ENCODE peak calls at places on chromosomes 3 and 15, in four cellular contexts. D, J, B and Y are unnamed samples.

GRCh38 chr3:27271890-27272289 is 97.3 kb downstream of the NEK10 start:
- DNase-seq in D (no peak), J (no peak), B (no peak), Y (no peak)

GRCh38 chr3:126540342-126540849 is 16.4 kb downstream of the CHST13 start:
- DNase-seq in D (peak; percentile 84), J (peak; percentile 92), B (peak; percentile 84), Y (peak; percentile 92)

GRCh38 chr3:14522768-14523167 is 17.4 kb downstream of the GRIP2 start:
- DNase-seq in D (no peak), J (no peak), B (no peak), Y (no peak)

GRCh38 chr3:64651791-64652241 is 36.0 kb downstream of the ADAMTS9 start:
- DNase-seq in D (no peak), J (peak; percentile 17), B (peak; percentile 22), Y (no peak)

GRCh38 chr15:70856884-70857546 is 3.1 kb upstream of the LARP6 start:
- DNase-seq in D (peak; percentile 91), J (peak; percentile 99), B (peak; percentile 99), Y (peak; percentile 91)

GRCh38 chr3:45688194-45688881 is 858 bp upstream of the SACM1L start:
- DNase-seq in D (no peak), J (no peak), B (no peak), Y (no peak)

GRCh38 chr3:127174284-127174683 is 18.6 kb upstream of the PRR23E start:
- DNase-seq in D (no peak), J (no peak), B (no peak), Y (no peak)

GRCh38 chr3:109553573-109554371 is 216.4 kb upstream of the DPPA4 start:
- DNase-seq in D (no peak), J (no peak), B (no peak), Y (no peak)

GRCh38 chr3:63899997-63900396 is 12.2 kb downstream of the SCAANT1 start:
- DNase-seq in D (no peak), J (no peak), B (no peak), Y (no peak)

GRCh38 chr15:69755571-69756310 is 303.1 kb downstream of the RPLP1 start:
- DNase-seq in D (no peak), J (peak; percentile 58), B (peak; percentile 17), Y (peak; percentile 20)

GRCh38 chr3:139935866-139936817 is 1.2 kb downstream of the CLSTN2 start:
- DNase-seq in D (no peak), J (peak; percentile 3), B (no peak), Y (no peak)

GRCh38 chr3:39762537-39762936 is 46.9 kb upstream of the MYRIP start:
- DNase-seq in D (no peak), J (no peak), B (no peak), Y (no peak)

GRCh38 chr3:70861234-70861633 is 548.8 kb upstream of the MDFIC2 start:
- DNase-seq in D (no peak), J (peak; percentile 88), B (peak; percentile 54), Y (no peak)

GRCh38 chr3:89740029-89740880 is 632.8 kb downstream of the EPHA3 start:
- DNase-seq in D (no peak), J (peak; percentile 1), B (no peak), Y (no peak)

GRCh38 chr3:69359339-69359893 is 26.5 kb downstream of the FRMD4B start:
- DNase-seq in D (no peak), J (no peak), B (no peak), Y (no peak)

GRCh38 chr3:51276046-51276445 is 109.0 kb upstream of the MANF start:
- DNase-seq in D (no peak), J (no peak), B (no peak), Y (no peak)

GRCh38 chr3:73520931-73521461 is 103.7 kb downstream of the PDZRN3 start:
- DNase-seq in D (no peak), J (no peak), B (no peak), Y (no peak)

GRCh38 chr15:33279613-33280205 is 31.1 kb upstream of the RYR3 start:
- DNase-seq in D (peak; percentile 16), J (peak; percentile 62), B (no peak), Y (no peak)

GRCh38 chr3:154229217-154229590 is 95.1 kb downstream of the DHX36 start:
- DNase-seq in D (no peak), J (no peak), B (no peak), Y (no peak)

GRCh38 chr15:52441846-52442245 is 86.8 kb downstream of the MYO5A start:
- DNase-seq in D (no peak), J (peak; percentile 46), B (peak; percentile 20), Y (no peak)

GRCh38 chr15:52440414-52440813 is 88.3 kb downstream of the MYO5A start:
- DNase-seq in D (no peak), J (peak; percentile 37), B (no peak), Y (no peak)

GRCh38 chr15:52438047-52438446 is 90.6 kb downstream of the MYO5A start:
- DNase-seq in D (no peak), J (peak; percentile 61), B (peak; percentile 72), Y (no peak)

GRCh38 chr15:52436971-52437370 is 91.7 kb downstream of the MYO5A start:
- DNase-seq in D (no peak), J (peak; percentile 43), B (no peak), Y (no peak)

GRCh38 chr15:52439470-52439869 is 89.2 kb downstream of the MYO5A start:
- DNase-seq in D (no peak), J (no peak), B (no peak), Y (no peak)
- H3K4me3 ChIP-seq in D (no peak overlapping the region), J (no peak overlapping the region), B (no peak overlapping the region), Y (no peak overlapping the region)

DNA sequence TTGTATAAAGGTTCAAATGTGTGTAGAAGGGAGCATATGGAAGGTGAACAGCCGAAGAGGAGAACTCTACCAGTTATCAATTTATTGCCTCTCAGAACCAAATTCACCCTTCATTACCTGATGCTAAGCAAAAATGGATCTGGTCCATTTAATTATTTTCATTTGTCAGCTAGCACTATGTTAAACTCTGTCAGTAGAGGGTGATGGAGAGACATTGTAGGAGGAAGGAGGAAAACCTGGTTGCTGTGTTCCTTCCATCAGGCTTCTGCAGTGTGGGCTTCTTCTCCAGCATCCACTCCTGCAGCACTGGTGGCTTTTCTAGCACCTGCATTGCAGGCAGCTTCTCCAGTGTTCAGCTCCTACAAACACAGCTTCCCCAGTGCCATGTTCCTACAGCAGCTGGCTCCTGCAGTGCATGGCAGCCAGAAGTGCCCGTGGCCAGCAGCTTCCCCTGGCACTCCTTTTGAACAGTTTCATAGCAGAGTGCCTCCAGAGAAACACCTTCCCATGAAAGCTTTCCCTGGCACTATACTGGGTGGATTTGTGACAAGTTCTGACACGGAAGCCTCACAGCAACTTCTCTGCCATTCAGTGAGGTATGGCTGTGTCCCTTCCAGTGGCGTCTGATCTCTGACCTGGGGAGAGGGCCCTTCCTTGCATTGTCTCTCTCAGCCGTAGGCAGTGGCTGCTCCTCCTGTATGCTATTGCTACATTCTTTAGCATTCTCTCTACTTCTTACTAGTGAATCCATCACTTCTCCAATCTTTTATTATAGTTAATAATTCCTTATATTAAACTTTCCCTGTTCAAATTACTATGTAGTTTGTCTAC is 14.6 kb upstream of the IL17RD start:
- DNase-seq in D (no peak), J (peak; percentile 44), B (peak; percentile 49), Y (no peak)
- TF ChIP-seq CTCF in D (peak; percentile 41), J (peak; percentile 58), B (peak; percentile 51), Y (peak; percentile 67)

GRCh38 chr3:53263907-53264306 is 8.1 kb upstream of the TKT start:
- DNase-seq in D (no peak), J (no peak), B (no peak), Y (no peak)
- H3K4me3 ChIP-seq in D (no peak overlapping the region), J (no peak overlapping the region), B (no peak overlapping the region), Y (no peak overlapping the region)

GRCh38 chr15:39685999-39686613 is 96.5 kb downstream of the FSIP1 start:
- DNase-seq in D (no peak), J (peak; percentile 77), B (peak; percentile 82), Y (no peak)
- TF ChIP-seq CTCF in D (peak; percentile 68), J (peak; percentile 64), B (peak; percentile 73), Y (peak; percentile 77)

DNA sequence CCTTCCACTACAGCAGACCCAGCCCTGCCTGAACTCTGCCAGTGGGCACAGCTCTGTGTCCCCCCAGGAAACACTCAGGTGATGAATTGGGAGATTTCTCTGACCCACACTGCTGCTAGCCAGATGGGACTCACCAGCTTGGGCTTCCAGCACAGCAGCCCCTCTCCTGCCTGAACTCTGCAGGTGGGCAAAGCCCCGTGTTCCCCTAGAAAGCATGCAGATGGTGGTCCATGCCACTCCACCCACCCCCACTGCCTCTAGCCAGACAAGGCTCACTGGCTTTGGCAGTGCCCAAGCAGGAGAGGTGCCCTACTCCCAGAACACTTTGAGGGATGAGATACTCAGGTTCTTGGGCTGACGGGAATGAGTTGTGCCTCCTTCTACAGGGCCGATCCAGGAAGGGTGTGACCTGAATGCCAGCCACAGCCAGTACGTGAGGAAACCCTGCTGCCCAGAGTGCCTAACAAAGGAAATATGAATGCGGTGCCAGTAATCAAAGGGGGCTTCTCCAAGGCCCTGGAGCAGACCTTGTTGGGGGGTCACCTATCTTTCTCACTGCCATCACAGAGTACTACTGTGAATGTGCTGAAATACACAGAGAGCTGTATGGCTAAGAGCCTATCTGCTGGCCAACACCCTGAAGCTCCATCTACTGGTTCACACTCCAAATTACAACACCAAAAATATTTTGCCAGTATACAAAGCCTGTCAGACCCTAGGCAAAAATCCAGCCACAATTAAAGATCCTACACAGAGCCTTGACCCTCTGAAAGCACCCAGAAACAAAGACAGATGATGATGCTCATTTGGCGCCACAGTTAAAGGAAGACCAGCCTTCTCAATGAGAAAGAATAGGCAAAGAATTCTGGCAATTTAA is 61.9 kb downstream of the BTLA start:
- DNase-seq in D (peak; percentile 7), J (peak; percentile 72), B (peak; percentile 64), Y (no peak)
- H3K4me3 ChIP-seq in D (no peak overlapping the region), J (no peak overlapping the region), B (no peak overlapping the region), Y (no peak overlapping the region)

GRCh38 chr3:97884724-97885123 is 62.9 kb downstream of the CRYBG3 start:
- DNase-seq in D (no peak), J (no peak), B (no peak), Y (no peak)

GRCh38 chr3:97885931-97886824 is 64.4 kb downstream of the CRYBG3 start:
- DNase-seq in D (no peak), J (no peak), B (no peak), Y (no peak)

GRCh38 chr3:97892852-97893251 is 71.0 kb downstream of the CRYBG3 start:
- DNase-seq in D (no peak), J (no peak), B (no peak), Y (no peak)

GRCh38 chr3:97895216-97895615 is 73.4 kb downstream of the CRYBG3 start:
- DNase-seq in D (no peak), J (no peak), B (no peak), Y (no peak)

GRCh38 chr3:97889814-97890213 is 68.0 kb downstream of the CRYBG3 start:
- DNase-seq in D (no peak), J (no peak), B (no peak), Y (no peak)
- TF ChIP-seq CTCF in D (no peak), J (no peak), B (no peak), Y (no peak)